ENCODE peak calls at places on chromosomes 2 and 18, in five cellular contexts. U is Peyer's patch, D is IMR-90, O is GM12865, F is foreskin fibroblast. W is an unnamed sample.

GRCh38 chr2:172082105-172082943 is 3.0 kb upstream of the DLX1 start:
- DNase-seq in U (no peak), D (no peak), O (no peak), F (no peak), W (no peak)

GRCh38 chr2:40716879-40717278 is 265.0 kb upstream of the SLC8A1 start:
- DNase-seq in U (no peak), D (peak), O (no peak), F (peak), W (no peak)

GRCh38 chr2:101818531-101819451 is 121.3 kb downstream of the MAP4K4 start:
- DNase-seq in U (no peak), D (peak), O (no peak), F (peak), W (no peak)

GRCh38 chr2:236512902-236513433 is 56.7 kb upstream of the ACKR3 start:
- DNase-seq in U (peak), D (peak), O (peak), F (peak), W (peak)

GRCh38 chr2:189236066-189236465 is 56.5 kb upstream of the COL5A2 start:
- DNase-seq in U (no peak), D (peak), O (no peak), F (peak), W (no peak)

GRCh38 chr2:112921982-112922381 is 11.0 kb downstream of the IL37 start:
- DNase-seq in U (no peak), D (no peak), O (no peak), F (no peak), W (no peak)

GRCh38 chr2:163709270-163709669 is 26.5 kb downstream of the FIGN start:
- DNase-seq in U (no peak), D (no peak), O (no peak), F (no peak), W (no peak)

GRCh38 chr2:44360749-44361329 is 455 bp downstream of the PREPL start:
- DNase-seq in U (no peak), D (peak), O (no peak), F (peak), W (no peak)

GRCh38 chr2:4715065-4715464 is 977.1 kb upstream of the SOX11 start:
- DNase-seq in U (no peak), D (no peak), O (no peak), F (no peak), W (no peak)

GRCh38 chr2:196459539-196459938 is 180.0 kb upstream of the CCDC150 start:
- DNase-seq in U (no peak), D (peak), O (peak), F (no peak), W (no peak)

GRCh38 chr2:39153312-39153711 is 32.5 kb upstream of the SOS1 start:
- DNase-seq in U (no peak), D (peak), O (no peak), F (peak), W (no peak)

GRCh38 chr18:30527226-30527625 is 515.3 kb downstream of the DSC3 start:
- DNase-seq in U (no peak), D (no peak), O (no peak), F (no peak), W (peak)

GRCh38 chr2:240231838-240232244 is 91.4 kb upstream of the OTOS start:
- DNase-seq in U (peak), D (no peak), O (no peak), F (no peak), W (no peak)

GRCh38 chr18:36572135-36572856 is 256.5 kb downstream of the TPGS2 start:
- DNase-seq in U (no peak), D (peak), O (peak), F (peak), W (no peak)

GRCh38 chr2:25891672-25892071 is 13.4 kb upstream of the ASXL2 start:
- DNase-seq in U (no peak), D (no peak), O (no peak), F (no peak), W (no peak)

GRCh38 chr2:49288113-49288710 is 133.9 kb upstream of the FSHR start:
- DNase-seq in U (no peak), D (no peak), O (no peak), F (no peak), W (peak)

GRCh38 chr18:26357960-26358359 is 131.7 kb downstream of the TAF4B start:
- DNase-seq in U (no peak), D (no peak), O (peak), F (no peak), W (no peak)

GRCh38 chr2:55364189-55365055 is 55.2 kb downstream of the CCDC88A start:
- DNase-seq in U (no peak), D (peak), O (no peak), F (peak), W (peak)

DNA sequence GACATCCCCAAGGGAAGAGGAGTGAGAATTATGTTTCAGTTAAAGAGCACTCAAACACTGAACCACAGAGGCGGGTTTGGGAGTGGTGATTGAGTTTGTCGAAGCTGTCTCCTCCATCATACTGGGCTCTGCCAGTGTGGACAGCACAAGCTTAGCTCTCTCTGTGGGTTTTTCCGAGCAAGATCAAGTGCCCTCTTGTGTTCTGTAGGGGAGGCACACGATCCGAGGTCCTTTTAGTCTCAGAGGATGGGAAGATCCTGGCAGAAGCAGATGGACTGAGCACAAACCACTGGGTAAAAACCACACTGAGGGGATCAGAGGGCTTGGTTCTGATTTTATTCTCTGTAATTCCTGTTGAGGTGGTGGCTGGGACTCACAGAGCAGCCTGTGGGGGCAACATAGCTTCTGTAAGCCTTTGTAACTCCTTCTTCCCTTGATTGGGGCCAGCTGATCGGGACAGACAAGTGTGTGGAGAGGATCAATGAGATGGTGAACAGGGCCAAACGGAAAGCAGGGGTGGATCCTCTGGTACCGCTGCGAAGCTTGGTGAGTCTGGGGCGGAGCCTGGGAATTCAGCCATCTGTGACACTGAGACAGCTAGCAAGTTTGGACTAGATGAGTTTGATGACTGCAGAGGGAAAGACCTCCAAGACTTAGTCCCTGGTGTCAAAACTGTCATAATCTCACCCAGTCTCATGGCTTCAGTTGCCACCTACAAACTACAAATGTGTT is 2.0 kb downstream of the NAGK start:
- DNase-seq in U (no peak), D (peak), O (peak), F (peak), W (no peak)
- H3K4me3 ChIP-seq in U (no peak), D (no peak), O (peak), F (peak), W (no peak)

GRCh38 chr2:126227250-126227649 is 428.7 kb upstream of the GYPC start:
- DNase-seq in U (no peak), D (no peak), O (no peak), F (no peak), W (no peak)
- TF ChIP-seq CTCF in U (no peak), D (no peak), O (peak), F (no peak), W (no peak)

GRCh38 chr2:104853926-104854506 is at the start of gene POU3F3:
- DNase-seq in U (peak), D (no peak), O (peak), F (peak), W (no peak)

GRCh38 chr2:104853401-104853925 is 452 bp upstream of the POU3F3 start:
- DNase-seq in U (no peak), D (no peak), O (no peak), F (no peak), W (no peak)

GRCh38 chr2:104856086-104856972 is 2.4 kb downstream of the POU3F3 start:
- DNase-seq in U (no peak), D (no peak), O (no peak), F (no peak), W (no peak)

GRCh38 chr2:104855174-104856085 is 1.5 kb downstream of the POU3F3 start:
- DNase-seq in U (no peak), D (no peak), O (no peak), F (peak), W (no peak)

GRCh38 chr2:104854507-104855173 is 725 bp downstream of the POU3F3 start:
- DNase-seq in U (no peak), D (no peak), O (no peak), F (peak), W (no peak)
- H3K4me3 ChIP-seq in U (peak), D (no peak), O (no peak), F (no peak), W (no peak)

DNA sequence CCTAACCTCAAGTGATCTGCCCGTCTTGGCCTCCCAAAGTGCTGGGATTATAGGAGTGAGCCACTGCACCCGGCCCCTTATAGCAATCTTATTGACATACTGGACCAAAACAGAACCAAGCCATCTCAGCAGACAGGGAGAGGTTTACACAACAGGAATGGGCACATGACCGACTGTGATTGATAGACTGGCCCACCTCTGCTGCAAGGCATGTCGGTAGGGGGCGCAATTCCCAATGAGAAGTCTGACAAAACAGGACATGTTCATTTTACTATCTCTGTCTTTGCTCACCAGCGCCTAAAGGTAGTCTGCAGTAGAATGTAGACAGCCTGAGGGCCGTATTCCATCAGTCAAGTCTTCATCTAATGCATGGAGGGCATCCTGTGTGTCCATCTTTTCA is 2.0 kb downstream of the LYPD6B start:
- DNase-seq in U (no peak), D (no peak), O (peak), F (peak), W (no peak)
- TF ChIP-seq CTCF in U (no peak), D (peak), O (peak), F (peak), W (peak)

W was measured in retinal pigment epithelial cell.